ENCODE peak calls at places on chromosomes 6 and 20, in seven cellular contexts. K is choroid plexus epithelial cell; M is gastrocnemius medialis; I is D341Med; L is activated CD4-positive, alpha-beta memory T cell treated with anti-CD3 and anti-CD28 coated beads, Interleukin-2, amount 10 ng/mL, durations not matched to agents 7 days and 5 days; Z is ELF-1; N is SW480. V is an unnamed sample.

GRCh38 chr6:155795173-155795796 is 339.6 kb upstream of the NOX3 start:
- DNase-seq in L (no peak), Z (no peak), N (no peak), I (no peak), M (no peak), K (no peak), V (no peak)

GRCh38 chr6:14016930-14017625 is 92.3 kb downstream of the RNF182 start:
- DNase-seq in Z (no peak), N (no peak), I (no peak), K (peak; percentile 18), M (no peak), L (no peak), V (no peak)

GRCh38 chr6:69090132-69090531 is 455.1 kb downstream of the ADGRB3 start:
- DNase-seq in K (peak; percentile 86), Z (no peak), I (no peak), N (no peak), L (no peak), M (no peak), V (no peak)

GRCh38 chr6:33983109-33983475 is 162.8 kb downstream of the GRM4 start:
- DNase-seq in L (no peak), I (peak; percentile 28), Z (peak; percentile 54), M (peak; percentile 4), N (peak; percentile 38), K (peak; percentile 17), V (no peak)

GRCh38 chr6:167678102-167679101 is 148.3 kb upstream of the AFDN start:
- DNase-seq in I (no peak), Z (peak; percentile 86), K (peak; percentile 19), M (peak; percentile 28), N (no peak), L (no peak), V (peak; percentile 61)

GRCh38 chr6:107713214-107713962 is 110.7 kb downstream of the SCML4 start:
- DNase-seq in K (no peak), L (peak; percentile 34), M (no peak), Z (no peak), N (no peak), I (no peak), V (no peak)

GRCh38 chr6:63643862-63644261 is 8.3 kb downstream of the PHF3 start:
- DNase-seq in Z (no peak), I (no peak), L (no peak), M (no peak), N (no peak), K (peak; percentile 67), V (no peak)

GRCh38 chr6:154830771-154831170 is 97.6 kb downstream of the SCAF8 start:
- DNase-seq in N (no peak), I (no peak), Z (no peak), M (no peak), L (no peak), K (no peak), V (no peak)

GRCh38 chr20:54132612-54133433 is 41.0 kb downstream of the CYP24A1 start:
- DNase-seq in I (no peak), K (peak; percentile 99), N (peak; percentile 100), L (no peak), Z (peak; percentile 48), M (peak; percentile 18), V (no peak)

GRCh38 chr6:33356295-33356694 is 35.3 kb upstream of the KIFC1 start:
- DNase-seq in M (no peak), Z (no peak), I (no peak), K (no peak), L (no peak), N (no peak), V (no peak)

GRCh38 chr20:61915101-61915500 is 150.6 kb downstream of the TAF4 start:
- DNase-seq in Z (no peak), N (no peak), I (no peak), M (no peak), K (no peak), L (no peak), V (no peak)

GRCh38 chr6:156933201-156934053 is 156.2 kb downstream of the ARID1B start:
- DNase-seq in L (no peak), N (peak; percentile 10), K (no peak), M (no peak), Z (peak; percentile 50), I (peak; percentile 66), V (no peak)

GRCh38 chr20:62953839-62954703 is 1.6 kb downstream of the SLC17A9 start:
- DNase-seq in K (peak; percentile 71), L (peak; percentile 75), I (peak; percentile 38), N (peak; percentile 83), Z (peak; percentile 58), M (peak; percentile 28), V (peak; percentile 69)

GRCh38 chr6:137873273-137873762 is 6.3 kb downstream of the TNFAIP3 start:
- DNase-seq in K (peak; percentile 98), N (peak; percentile 32), L (peak; percentile 56), I (no peak), Z (no peak), M (peak; percentile 69), V (peak; percentile 62)

GRCh38 chr20:6882911-6883310 is 115.4 kb downstream of the BMP2 start:
- DNase-seq in I (no peak), Z (no peak), L (no peak), M (no peak), N (no peak), K (peak; percentile 30), V (no peak)

GRCh38 chr6:31179896-31180295 is 9.4 kb upstream of the POU5F1 start:
- DNase-seq in N (no peak), M (no peak), Z (no peak), K (no peak), I (no peak), L (no peak), V (no peak)

GRCh38 chr20:24674921-24675605 is 205.6 kb downstream of the SYNDIG1 start:
- DNase-seq in M (no peak), I (no peak), Z (no peak), K (no peak), L (no peak), N (no peak), V (no peak)

GRCh38 chr6:129634411-129635230 is 75.4 kb downstream of the ARHGAP18 start:
- DNase-seq in Z (no peak), L (no peak), K (no peak), I (no peak), M (no peak), N (no peak), V (no peak)

GRCh38 chr6:114382401-114382800 is 39.6 kb upstream of the HS3ST5 start:
- DNase-seq in K (no peak), L (no peak), I (no peak), N (no peak), M (no peak), Z (no peak), V (no peak)

GRCh38 chr6:132423839-132424238 is 22.6 kb upstream of the MOXD1 start:
- DNase-seq in L (no peak), I (no peak), N (no peak), Z (no peak), M (no peak), K (no peak), V (no peak)

GRCh38 chr6:167402195-167402686 is 77.4 kb downstream of the TTLL2 start:
- DNase-seq in L (no peak), K (no peak), N (no peak), I (no peak), Z (no peak), M (no peak), V (no peak)

GRCh38 chr20:29298271-29298590 is 1959.2 kb upstream of the DEFB115 start:
- DNase-seq in Z (no peak), N (no peak), L (no peak), K (no peak), I (no peak), M (no peak), V (no peak)

GRCh38 chr20:49281059-49281912 is 3.4 kb upstream of the ZNFX1 start:
- DNase-seq in I (no peak), M (no peak), L (no peak), N (no peak), K (peak; percentile 70), Z (peak; percentile 84), V (no peak)

GRCh38 chr6:139713911-139714527 is 339.6 kb upstream of the CITED2 start:
- DNase-seq in L (no peak), M (no peak), I (no peak), N (no peak), K (no peak), Z (peak; percentile 20), V (no peak)

GRCh38 chr6:98832282-98833100 is 1.9 kb upstream of the POU3F2 start:
- DNase-seq in Z (no peak), I (peak; percentile 58), K (peak; percentile 47), M (no peak), N (no peak), L (no peak), V (no peak)

GRCh38 chr6:70998148-70998547 is 41.3 kb upstream of the B3GAT2 start:
- DNase-seq in K (no peak), N (no peak), Z (peak; percentile 65), L (no peak), I (no peak), M (no peak), V (no peak)

GRCh38 chr6:50849016-50849748 is 30.5 kb downstream of the TFAP2B start:
- DNase-seq in N (no peak), M (no peak), I (no peak), Z (peak; percentile 67), L (no peak), K (no peak), V (no peak)

GRCh38 chr20:60984666-60985065 is 267.4 kb upstream of the CDH4 start:
- DNase-seq in M (no peak), I (no peak), N (no peak), L (no peak), K (no peak), Z (no peak), V (no peak)

GRCh38 chr6:113710110-113710509 is 147.0 kb upstream of the MARCKS start:
- DNase-seq in I (no peak), N (no peak), K (no peak), M (no peak), Z (no peak), L (no peak), V (no peak)

GRCh38 chr20:49303211-49303610 is 25.4 kb upstream of the ZNFX1 start:
- DNase-seq in K (peak; percentile 49), N (no peak), I (no peak), L (no peak), M (no peak), Z (no peak), V (no peak)

GRCh38 chr6:71333700-71334099 is 45.1 kb downstream of the OGFRL1 start:
- DNase-seq in Z (no peak), K (peak; percentile 83), L (no peak), I (no peak), N (no peak), M (no peak), V (no peak)